ENCODE peak calls at places on chromosomes 7 and 10, in nine cellular contexts. L is left lung; C is upper lobe of right lung; S is Peyer's patch; V is astrocyte; P is cardiac muscle cell; B is GM23248; G is Caco-2; K is naive thymus-derived CD4-positive, alpha-beta T cell. D is an unnamed sample. For H3K27me3 and H3K4me1, the result is how much of the 10 kb centered on the place peaks cover.

GRCh38 chr10:77920495-77920894 is 6.1 kb downstream of the DLG5 start:
- DNase-seq in L (no peak), C (no peak), S (no peak), V (no peak), P (no peak), B (no peak), G (no peak), K (no peak), D (no peak)

GRCh38 chr10:114441107-114441506 is 36.8 kb upstream of the AFAP1L2 start:
- DNase-seq in L (no peak), C (no peak), S (no peak), V (no peak), P (no peak), B (no peak), G (no peak), K (no peak), D (no peak)

GRCh38 chr7:37376386-37376785 is 72.3 kb downstream of the ELMO1 start:
- DNase-seq in L (no peak), C (no peak), S (no peak), V (no peak), P (no peak), B (no peak), G (no peak), K (no peak), D (no peak)

GRCh38 chr7:23529262-23529859 is 2.4 kb downstream of the TRA2A start:
- DNase-seq in L (peak), C (no peak), S (no peak), V (no peak), P (no peak), B (no peak), G (no peak), K (no peak), D (no peak)

GRCh38 chr10:48523212-48523819 is 81.6 kb downstream of the ARHGAP22 start:
- DNase-seq in L (no peak), C (no peak), S (no peak), V (peak), P (peak), B (peak), G (peak), K (no peak), D (peak)

GRCh38 chr7:140478361-140479061 is 794 bp downstream of the MKRN1 start:
- DNase-seq in L (no peak), C (peak), S (peak), V (peak), P (peak), B (peak), G (no peak), K (peak), D (peak)

GRCh38 chr10:71396084-71396713 is 521 bp upstream of the CDH23 start:
- DNase-seq in L (peak), C (peak), S (no peak), V (peak), P (peak), B (peak), G (peak), K (peak), D (peak)

GRCh38 chr10:119871881-119872609 is 598 bp downstream of the MCMBP start:
- DNase-seq in L (peak), C (peak), S (peak), V (no peak), P (peak), B (peak), G (peak), K (peak), D (peak)

GRCh38 chr7:74498354-74498753 is 44.6 kb downstream of the GTF2IRD1 start:
- DNase-seq in L (no peak), C (no peak), S (no peak), V (no peak), P (no peak), B (no peak), G (no peak), K (no peak), D (no peak)

GRCh38 chr10:133162178-133162909 is 2.3 kb downstream of the KNDC1 start:
- DNase-seq in L (peak), C (peak), S (no peak), V (no peak), P (no peak), B (no peak), G (no peak), K (no peak), D (no peak)

GRCh38 chr7:149859369-149859768 is 14.4 kb upstream of the ATP6V0E2 start:
- DNase-seq in L (no peak), C (peak), S (no peak), V (no peak), P (no peak), B (no peak), G (no peak), K (no peak), D (no peak)

GRCh38 chr7:135964254-135964653 is 12.9 kb downstream of the MTPN start:
- DNase-seq in L (no peak), C (no peak), S (no peak), V (peak), P (no peak), B (peak), G (no peak), K (no peak), D (no peak)

GRCh38 chr7:28840515-28841125 is 117.5 kb downstream of the TRIL start:
- DNase-seq in L (no peak), C (no peak), S (no peak), V (no peak), P (peak), B (peak), G (no peak), K (no peak), D (no peak)

GRCh38 chr7:32476816-32477648 is 13.1 kb downstream of the LSM5 start:
- DNase-seq in L (no peak), C (no peak), S (no peak), V (no peak), P (no peak), B (peak), G (no peak), K (no peak), D (no peak)

GRCh38 chr10:4981722-4982471 is 18.7 kb downstream of the AKR1C1 start:
- DNase-seq in L (no peak), C (no peak), S (no peak), V (peak), P (peak), B (peak), G (peak), K (peak), D (no peak)

GRCh38 chr10:106424076-106424475 is 740.4 kb downstream of the SORCS1 start:
- DNase-seq in L (no peak), C (no peak), S (no peak), V (peak), P (no peak), B (peak), G (no peak), K (no peak), D (no peak)

GRCh38 chr10:14035506-14035905 is 295.2 kb downstream of the FRMD4A start:
- DNase-seq in L (no peak), C (no peak), S (no peak), V (no peak), P (no peak), B (no peak), G (no peak), K (no peak), D (no peak)

GRCh38 chr10:119651514-119652327 is 541 bp downstream of the BAG3 start:
- DNase-seq in L (peak), C (peak), S (peak), V (no peak), P (peak), B (peak), G (peak), K (no peak), D (peak)

GRCh38 chr10:5959116-5959515 is 18.2 kb downstream of the IL15RA start:
- DNase-seq in L (no peak), C (peak), S (no peak), V (no peak), P (no peak), B (no peak), G (no peak), K (no peak), D (no peak)

GRCh38 chr7:27160147-27160545 is 3.7 kb upstream of the HOXA7 start:
- DNase-seq in L (peak), C (peak), S (no peak), V (no peak), P (no peak), B (no peak), G (no peak), K (no peak), D (peak)

GRCh38 chr7:149385195-149385955 is 75.5 kb downstream of the ZNF777 start:
- DNase-seq in L (no peak), C (no peak), S (no peak), V (no peak), P (peak), B (no peak), G (no peak), K (no peak), D (no peak)

GRCh38 chr7:107982918-107983389 is 20.0 kb downstream of the LAMB1 start:
- DNase-seq in L (no peak), C (no peak), S (no peak), V (peak), P (no peak), B (peak), G (no peak), K (no peak), D (no peak)

GRCh38 chr7:127873151-127873550 is 158.1 kb downstream of the LRRC4 start:
- DNase-seq in L (no peak), C (no peak), S (no peak), V (no peak), P (no peak), B (no peak), G (no peak), K (no peak), D (no peak)

GRCh38 chr7:47143344-47143743 is 438.6 kb downstream of the TNS3 start:
- DNase-seq in L (no peak), C (no peak), S (no peak), V (peak), P (no peak), B (peak), G (no peak), K (no peak), D (no peak)

GRCh38 chr7:53315986-53316385 is 280.6 kb downstream of the POM121L12 start:
- DNase-seq in L (no peak), C (no peak), S (no peak), V (no peak), P (no peak), B (no peak), G (peak), K (no peak), D (no peak)

GRCh38 chr7:95546647-95547046 is 49.7 kb downstream of the PDK4 start:
- DNase-seq in L (no peak), C (no peak), S (no peak), V (no peak), P (no peak), B (no peak), G (no peak), K (no peak), D (no peak)

GRCh38 chr7:126016722-126017121 is 1087.1 kb upstream of the POT1 start:
- DNase-seq in L (no peak), C (no peak), S (no peak), V (peak), P (no peak), B (no peak), G (no peak), K (no peak), D (no peak)

GRCh38 chr10:94344522-94345122 is 18.1 kb downstream of the NOC3L start:
- DNase-seq in L (no peak), C (no peak), S (no peak), V (no peak), P (no peak), B (no peak), G (no peak), K (no peak), D (no peak)

GRCh38 chr7:151485006-151485732 is 34.5 kb downstream of the RHEB start:
- DNase-seq in L (no peak), C (no peak), S (no peak), V (peak), P (no peak), B (peak), G (no peak), K (no peak), D (no peak)

GRCh38 chr10:113992601-113993011 is 51.1 kb upstream of the ADRB1 start:
- DNase-seq in L (no peak), C (no peak), S (no peak), V (no peak), P (no peak), B (peak), G (no peak), K (no peak), D (peak)

GRCh38 chr10:100738055-100738827 is 7.1 kb upstream of the PAX2 start:
- DNase-seq in L (no peak), C (peak), S (no peak), V (no peak), P (no peak), B (no peak), G (no peak), K (no peak), D (no peak)

GRCh38 chr10:100736144-100736808 is 9.1 kb upstream of the PAX2 start:
- DNase-seq in L (no peak), C (peak), S (no peak), V (no peak), P (no peak), B (no peak), G (no peak), K (no peak), D (no peak)

GRCh38 chr10:100735345-100736143 is 9.8 kb upstream of the PAX2 start:
- DNase-seq in L (no peak), C (peak), S (no peak), V (no peak), P (peak), B (no peak), G (no peak), K (no peak), D (no peak)

GRCh38 chr10:100737359-100738054 is 7.9 kb upstream of the PAX2 start:
- DNase-seq in L (no peak), C (peak), S (no peak), V (no peak), P (no peak), B (no peak), G (no peak), K (no peak), D (no peak)

DNA sequence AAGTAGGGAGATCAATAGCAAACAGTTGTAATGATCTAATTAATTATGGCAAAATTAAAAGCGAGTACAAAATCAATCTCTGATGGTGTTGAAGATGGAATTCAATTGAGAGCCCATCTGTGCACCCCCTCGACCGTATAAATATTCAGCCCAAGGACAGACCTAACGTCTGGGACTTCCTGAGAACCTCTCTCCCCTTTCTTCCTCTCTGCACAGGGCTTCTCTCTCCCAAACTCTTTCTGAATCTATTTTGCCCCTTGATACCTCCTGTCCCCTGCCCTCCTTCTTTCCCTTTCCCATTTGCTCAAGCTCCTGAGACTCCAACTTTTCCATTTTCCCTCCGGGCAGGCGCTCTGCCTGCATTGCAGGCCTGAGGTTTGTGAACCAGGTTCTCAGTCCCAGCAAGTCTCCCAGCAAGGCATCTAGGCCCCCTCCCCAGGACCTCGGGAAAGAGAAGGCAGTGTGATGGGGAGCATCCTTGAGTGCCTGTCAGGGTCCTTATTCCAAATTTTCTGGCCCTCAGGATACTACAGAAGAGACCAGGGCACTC is 8.5 kb upstream of the PAX2 start:
- DNase-seq in L (no peak), C (no peak), S (no peak), V (no peak), P (no peak), B (no peak), G (no peak), K (no peak), D (no peak)
- H3K27me3 ChIP-seq in L (half or more), C (half or more), S (half or more), V (half or more), P (half or more), B (half or more), G (under half), K (under half), D (half or more)

DNA sequence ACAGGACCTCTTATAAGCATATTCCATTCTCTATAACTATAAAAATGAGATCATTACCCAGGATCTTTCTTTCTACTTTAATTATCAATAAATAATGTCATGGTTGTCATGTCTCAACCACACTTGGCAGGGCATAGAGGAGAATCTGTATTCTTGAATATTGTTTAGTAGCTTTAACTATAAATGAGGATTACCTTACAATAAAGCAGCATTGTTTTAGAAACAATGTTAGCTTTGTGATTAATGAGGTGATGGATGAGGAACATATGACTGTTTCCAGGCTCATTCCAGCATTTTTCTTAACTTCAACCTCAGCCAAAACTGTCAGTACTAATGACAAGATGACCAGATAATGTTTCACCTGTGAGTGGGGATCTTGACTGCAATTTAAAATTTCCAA is 90.4 kb downstream of the AGMO start:
- DNase-seq in L (no peak), C (no peak), S (no peak), V (no peak), P (no peak), B (no peak), G (no peak), K (no peak), D (no peak)
- H3K4me1 ChIP-seq in L (under half), C (under half), S (under half), V (under half), P (under half), B (under half), G (under half), K (under half), D (under half)

DNA sequence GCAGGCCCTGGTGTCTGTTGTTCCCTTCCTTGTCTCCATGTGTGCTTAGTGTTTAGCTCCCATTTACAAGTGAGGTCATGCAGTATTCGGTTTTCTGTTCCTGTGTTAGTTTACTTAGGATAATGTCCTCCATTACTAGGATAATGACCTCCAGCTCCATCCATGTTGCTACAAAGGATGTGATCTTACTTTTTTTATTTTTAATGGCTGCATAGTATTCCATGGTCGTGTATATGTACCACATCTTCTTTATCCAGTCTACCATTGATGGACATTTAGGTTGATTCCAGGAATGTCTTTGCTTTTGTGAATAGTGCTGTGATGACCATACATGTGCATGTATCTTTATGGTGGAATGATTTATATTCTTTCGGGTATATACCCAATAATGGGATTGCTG is 333.4 kb downstream of the EXOC4 start:
- DNase-seq in L (no peak), C (no peak), S (no peak), V (no peak), P (no peak), B (no peak), G (no peak), K (no peak), D (no peak)
- H3K4me3 ChIP-seq in L (no peak), C (no peak), S (no peak), V (no peak), P (no peak), B (no peak), G (no peak), K (no peak), D (no peak)

GRCh38 chr7:2125931-2126330 is 106.8 kb downstream of the MAD1L1 start:
- DNase-seq in L (no peak), C (no peak), S (no peak), V (no peak), P (no peak), B (no peak), G (no peak), K (no peak), D (no peak)
- H3K27me3 ChIP-seq in L (under half), C (under half), S (under half), V (under half), P (under half), B (under half), G (under half), K (under half), D (under half)